ENCODE peak calls at places on chromosomes 1 and 21, in four cellular contexts. I is transverse colon; A is CD8-positive, alpha-beta T cell; G is CD8-positive, alpha-beta memory T cell. J is an unnamed sample. For H3K9me3 and H3K4me1, the result is how much of the 10 kb centered on the place peaks cover.

GRCh38 chr1:155081472-155082300 is 3.0 kb downstream of the EFNA3 start:
- DNase-seq in A (peak), G (no peak), I (peak), J (peak)

GRCh38 chr1:154760469-154760933 is 109.6 kb downstream of the KCNN3 start:
- DNase-seq in G (peak), A (peak), I (peak), J (peak)

GRCh38 chr1:54284781-54285563 is 85.0 kb downstream of the MRPL37 start:
- DNase-seq in G (no peak), A (peak), I (no peak), J (peak)

GRCh38 chr1:109531205-109531779 is 8.4 kb upstream of the GPR61 start:
- DNase-seq in A (no peak), I (no peak), G (no peak), J (no peak)

GRCh38 chr21:14058566-14058965 is 152.2 kb downstream of the LIPI start:
- DNase-seq in G (no peak), I (no peak), A (no peak), J (no peak)

GRCh38 chr1:226809785-226810571 is 60.4 kb upstream of the PSEN2 start:
- DNase-seq in I (no peak), A (no peak), G (no peak), J (no peak)

GRCh38 chr1:8992936-8993687 is 33.1 kb downstream of the SLC2A7 start:
- DNase-seq in G (no peak), A (no peak), I (no peak), J (no peak)

GRCh38 chr21:43827015-43827611 is 37.7 kb downstream of the RRP1 start:
- DNase-seq in A (no peak), G (peak), I (no peak), J (no peak)

GRCh38 chr1:29984544-29985375 is 738.6 kb downstream of the MATN1 start:
- DNase-seq in A (no peak), I (peak), G (no peak), J (no peak)

GRCh38 chr1:221439008-221439733 is 302.7 kb downstream of the DUSP10 start:
- DNase-seq in A (peak), G (peak), I (no peak), J (peak)

GRCh38 chr1:10063878-10064277 is 31.1 kb downstream of the UBE4B start:
- DNase-seq in I (no peak), A (no peak), G (no peak), J (no peak)

GRCh38 chr1:159120317-159120716 is 43.8 kb upstream of the AIM2 start:
- DNase-seq in I (no peak), A (no peak), G (no peak), J (no peak)
- H3K4me3 ChIP-seq in I (no peak), A (no peak), G (no peak), J (no peak)

DNA sequence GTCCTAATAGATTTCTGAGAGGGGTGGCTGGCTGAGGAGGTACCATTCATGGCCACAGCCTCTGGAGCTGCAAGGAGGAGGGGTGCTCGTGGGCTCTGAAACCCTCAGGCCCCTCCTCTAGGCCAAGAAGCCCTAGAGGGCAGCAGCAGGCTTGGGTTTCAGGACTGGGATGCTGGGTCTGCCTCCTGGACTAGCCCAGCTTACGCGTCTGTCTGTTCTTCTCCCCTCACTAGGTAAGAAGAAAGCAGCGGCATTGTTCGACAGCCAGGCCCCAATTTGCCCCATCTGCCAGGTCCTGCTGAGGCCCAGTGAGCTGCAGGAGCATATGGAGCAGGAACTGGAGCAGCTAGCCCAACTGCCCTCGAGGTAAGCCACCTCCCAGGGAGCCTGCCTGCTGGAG is 60.3 kb downstream of the TMEM53 start:
- DNase-seq in A (no peak), G (no peak), I (no peak), J (no peak)
- H3K9me3 ChIP-seq in A (under half), G (under half), I (under half), J (under half)

GRCh38 chr1:229621663-229622062 is 4.3 kb downstream of the TAF5L start:
- DNase-seq in I (no peak), G (no peak), A (no peak), J (no peak)

GRCh38 chr1:229620876-229621275 is 5.0 kb downstream of the TAF5L start:
- DNase-seq in G (no peak), A (no peak), I (no peak), J (no peak)

GRCh38 chr1:229617351-229618100 is 8.4 kb downstream of the TAF5L start:
- DNase-seq in G (no peak), I (no peak), A (no peak), J (no peak)

GRCh38 chr1:229619002-229619401 is 6.9 kb downstream of the TAF5L start:
- DNase-seq in I (no peak), G (no peak), A (no peak), J (peak)

DNA sequence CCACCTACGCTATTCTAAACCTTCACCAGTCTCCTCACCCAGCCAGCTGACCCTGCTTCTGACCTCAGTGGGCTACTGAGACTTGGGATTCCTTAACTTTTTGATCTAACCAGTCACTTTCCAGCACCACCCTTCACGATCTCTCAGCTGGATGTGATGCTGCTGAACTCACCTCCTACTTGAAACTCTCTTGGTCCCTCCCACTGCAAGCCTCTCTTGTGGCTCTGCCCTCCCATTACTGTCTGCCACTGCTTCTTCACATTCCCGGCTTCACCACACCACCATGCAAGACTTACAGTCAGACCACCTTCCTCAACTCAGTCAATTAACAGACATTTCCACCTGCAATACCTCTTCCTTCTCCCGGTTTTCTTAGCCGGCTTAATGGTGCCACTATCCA is 6.3 kb downstream of the TAF5L start:
- DNase-seq in G (no peak), A (no peak), I (no peak), J (no peak)
- H3K4me1 ChIP-seq in G (under half), A (under half), I (under half), J (under half)

DNA sequence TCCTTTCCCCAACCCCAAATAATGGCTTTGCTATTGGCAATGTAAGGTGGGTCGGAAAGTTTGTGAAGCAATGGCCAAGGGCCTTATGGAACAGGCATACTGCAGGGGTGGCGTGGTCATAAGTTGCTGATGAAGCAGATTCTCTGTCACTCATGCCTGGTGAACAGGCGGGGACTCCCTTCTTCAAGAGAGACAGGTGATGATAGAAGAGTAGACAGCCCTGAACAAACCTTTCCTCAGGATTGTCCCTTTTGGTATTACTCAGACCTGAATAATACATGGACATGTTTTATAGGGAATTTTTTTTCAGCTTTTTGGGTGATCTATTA is 12.7 kb downstream of the DDR2 start:
- DNase-seq in G (no peak), I (no peak), A (no peak), J (no peak)
- H3K4me3 ChIP-seq in G (no peak), I (no peak), A (no peak), J (no peak)